ENCODE peak calls at places on chromosomes 12 and 14, in ten cellular contexts. E, Y, V, F, Q, C, J, A, O and N are unnamed samples.
A peak's percentile ranks its signal among the peaks of the same experiment; 100 is the strongest.

GRCh38 chr14:31745741-31746140 is 184.5 kb downstream of the NUBPL start:
- DNase-seq in J (no peak), O (peak; percentile 38), V (no peak), C (no peak), Y (no peak), E (no peak), F (no peak), A (no peak), Q (no peak), N (no peak)

GRCh38 chr14:44833376-44833775 is 128.4 kb downstream of the KLHL28 start:
- DNase-seq in F (no peak), Q (no peak), C (peak; percentile 8), E (peak; percentile 57), O (no peak), Y (no peak), J (peak; percentile 70), A (no peak), V (no peak), N (peak; percentile 54)

GRCh38 chr14:55333785-55334485 is 62.7 kb downstream of the FBXO34 start:
- DNase-seq in J (no peak), A (no peak), E (no peak), Y (no peak), C (no peak), Q (peak; percentile 25), V (no peak), F (no peak), O (no peak), N (no peak)

GRCh38 chr12:10167588-10167987 is 4.3 kb downstream of the OLR1 start:
- DNase-seq in C (no peak), O (no peak), F (no peak), E (no peak), Y (no peak), Q (no peak), J (no peak), V (no peak), A (no peak), N (peak; percentile 72)

GRCh38 chr12:119621878-119622277 is 28.3 kb downstream of the TMEM233 start:
- DNase-seq in F (no peak), O (no peak), E (peak; percentile 11), J (peak; percentile 15), V (no peak), Y (no peak), A (no peak), C (no peak), Q (peak; percentile 18), N (no peak)

GRCh38 chr12:99476956-99477355 is 170.6 kb upstream of the GARIN6 start:
- DNase-seq in A (no peak), F (no peak), C (no peak), E (no peak), Q (no peak), V (no peak), J (no peak), O (no peak), Y (no peak), N (no peak)

GRCh38 chr12:93608313-93608712 is 35.8 kb downstream of the SOCS2 start:
- DNase-seq in F (no peak), J (peak; percentile 17), Y (no peak), C (no peak), A (no peak), O (no peak), V (no peak), E (peak; percentile 8), Q (no peak), N (no peak)

GRCh38 chr14:67500981-67501380 is 12.5 kb upstream of the TMEM229B start:
- DNase-seq in A (no peak), F (no peak), O (no peak), V (no peak), E (peak; percentile 75), Q (no peak), C (no peak), J (no peak), Y (no peak), N (no peak)

GRCh38 chr14:64755661-64756265 is 51.5 kb downstream of the PLEKHG3 start:
- DNase-seq in C (peak; percentile 58), J (peak; percentile 48), Y (peak; percentile 74), O (no peak), A (no peak), V (peak; percentile 91), E (peak; percentile 99), F (peak; percentile 46), Q (peak; percentile 42), N (peak; percentile 77)

GRCh38 chr12:45464699-45465098 is 248.8 kb downstream of the ANO6 start:
- DNase-seq in Y (no peak), C (no peak), O (peak; percentile 67), Q (no peak), E (no peak), A (no peak), F (no peak), J (no peak), V (no peak), N (peak; percentile 8)

GRCh38 chr12:8642775-8643174 is 19.9 kb downstream of the MFAP5 start:
- DNase-seq in J (no peak), C (no peak), O (no peak), A (no peak), F (no peak), Q (no peak), E (no peak), V (peak; percentile 31), Y (no peak), N (no peak)

GRCh38 chr12:65637774-65638173 is 186.5 kb upstream of the HMGA2 start:
- DNase-seq in Q (peak; percentile 41), J (peak; percentile 58), A (no peak), C (peak; percentile 77), V (no peak), O (no peak), Y (no peak), F (no peak), E (peak; percentile 15), N (no peak)

GRCh38 chr12:113271853-113272561 is 50.7 kb downstream of the TPCN1 start:
- DNase-seq in J (peak; percentile 87), F (peak; percentile 52), C (peak; percentile 82), E (peak; percentile 39), A (peak; percentile 86), V (no peak), O (peak; percentile 59), Q (peak; percentile 70), Y (peak; percentile 55), N (peak; percentile 68)

GRCh38 chr12:40224439-40225291 is at the start of gene LRRK2:
- DNase-seq in F (peak; percentile 22), Q (peak; percentile 65), O (peak; percentile 84), E (peak; percentile 30), J (peak; percentile 67), C (peak; percentile 60), A (peak; percentile 84), Y (peak; percentile 77), V (no peak), N (peak; percentile 58)

GRCh38 chr12:75816892-75817291 is 214.7 kb downstream of the PHLDA1 start:
- DNase-seq in C (peak; percentile 91), O (no peak), J (peak; percentile 95), Q (peak; percentile 61), F (no peak), Y (no peak), A (no peak), V (peak; percentile 71), E (peak; percentile 84), N (peak; percentile 69)
- TF ChIP-seq CTCF in C (peak; percentile 7), O (no peak), J (peak; percentile 24), Q (no peak), F (no peak), Y (no peak), A (no peak), V (peak; percentile 47), E (peak; percentile 71), N (peak; percentile 24)

DNA sequence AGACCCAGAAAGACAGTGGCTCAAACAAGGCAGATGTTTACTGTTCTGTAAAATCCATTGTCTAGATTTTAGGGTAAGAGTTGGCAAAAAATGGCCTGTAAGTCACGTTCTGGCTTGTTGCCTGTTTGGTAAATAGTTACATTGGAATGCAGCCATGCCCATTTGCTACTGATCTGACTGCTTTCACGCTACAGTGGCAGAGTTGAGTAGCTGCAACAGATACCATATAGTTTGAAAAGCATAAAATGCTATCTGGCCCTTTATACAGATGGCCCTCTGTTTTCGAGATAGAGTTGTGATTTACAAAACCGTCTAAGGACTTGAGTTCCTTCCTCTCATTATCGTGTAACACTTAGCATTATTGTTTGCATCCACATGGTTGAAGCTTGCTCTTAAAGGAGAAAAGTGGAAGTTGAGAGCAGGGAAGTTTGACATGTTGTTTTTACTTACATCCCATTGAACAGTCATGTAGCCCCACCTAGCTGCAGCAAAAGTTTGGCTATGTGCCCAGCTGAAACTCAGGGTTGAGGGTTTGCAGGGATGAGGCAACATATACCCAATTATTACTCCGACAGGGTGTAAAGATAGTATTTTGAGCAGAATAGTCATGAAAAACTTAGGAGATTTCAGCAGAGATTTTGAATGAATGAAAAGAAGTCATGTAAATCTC is 11.3 kb upstream of the SCFD1 start:
- DNase-seq in C (peak; percentile 88), V (no peak), Q (peak; percentile 65), Y (peak; percentile 70), O (no peak), A (peak; percentile 35), E (peak; percentile 70), F (no peak), J (peak; percentile 78), N (peak; percentile 89)
- TF ChIP-seq CTCF in C (peak; percentile 29), V (no peak), Q (peak; percentile 11), Y (no peak), O (peak; percentile 67), A (peak; percentile 36), E (peak; percentile 47), F (peak; percentile 36), J (peak; percentile 33), N (peak; percentile 18)

DNA sequence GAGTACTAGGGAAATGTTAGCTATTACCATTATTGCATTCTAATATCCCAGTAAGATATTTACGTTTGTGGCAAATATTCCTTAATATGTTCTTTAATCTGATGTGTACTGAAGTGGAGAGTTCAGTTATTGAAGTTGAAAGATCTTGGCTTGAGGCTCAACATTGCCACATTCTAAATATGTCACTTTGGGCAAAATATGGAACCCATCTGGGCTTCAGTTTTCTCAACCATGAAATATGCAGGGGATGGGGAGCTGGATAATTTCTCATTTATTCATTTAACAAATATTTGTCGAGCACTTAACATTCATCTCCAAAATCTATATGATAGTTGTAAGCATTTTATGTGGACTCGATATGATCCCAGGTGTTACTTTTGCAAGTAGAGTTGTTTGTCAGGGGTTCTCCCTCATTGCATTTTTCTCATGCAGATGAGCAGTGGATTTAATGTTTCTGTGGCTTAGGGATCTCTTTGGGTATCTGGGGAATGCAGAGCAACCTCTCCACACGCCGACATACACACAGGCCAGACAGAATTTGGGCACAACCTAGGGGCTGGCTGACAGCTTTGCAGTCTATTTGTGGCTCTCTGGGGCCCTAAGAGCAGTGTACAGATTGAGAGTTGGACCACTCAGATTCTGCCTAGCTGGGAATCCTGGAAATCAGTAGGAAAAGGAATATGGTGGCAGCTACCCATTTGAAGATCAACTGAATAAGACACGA is 26.6 kb upstream of the APPL2 start:
- DNase-seq in C (no peak), J (no peak), A (no peak), F (no peak), Q (no peak), Y (no peak), V (no peak), O (peak; percentile 34), E (no peak), N (no peak)
- TF ChIP-seq CTCF in C (no peak), J (no peak), A (no peak), F (peak; percentile 12), Q (no peak), Y (no peak), V (no peak), O (no peak), E (no peak), N (no peak)

GRCh38 chr14:95609398-95609990 is 74.6 kb downstream of the GLRX5 start:
- DNase-seq in O (peak; percentile 89), A (no peak), F (no peak), Y (no peak), J (peak; percentile 48), Q (no peak), V (no peak), C (peak; percentile 29), E (no peak), N (peak; percentile 70)

GRCh38 chr14:95614335-95614734 is 71.9 kb upstream of the TCL1B start:
- DNase-seq in V (no peak), Y (no peak), J (peak; percentile 25), A (no peak), C (no peak), Q (no peak), F (no peak), E (no peak), O (no peak), N (no peak)

GRCh38 chr14:95611293-95611880 is 74.8 kb upstream of the TCL1B start:
- DNase-seq in Q (no peak), F (no peak), A (no peak), C (no peak), O (no peak), J (no peak), V (no peak), E (no peak), Y (no peak), N (no peak)
- TF ChIP-seq CTCF in Q (no peak), F (no peak), A (no peak), C (no peak), O (no peak), J (no peak), V (no peak), E (no peak), Y (no peak), N (no peak)